ENCODE peak calls at places on chromosomes 13 and 19, in nine cellular contexts. One of them, this sample, is unnamed. For H3K36me3 and H3K4me1, the result is how much of the 10 kb centered on the place peaks cover.

GRCh38 chr13:99312493-99312883 is 5.3 kb upstream of the GPR183 start:
- DNase-seq in endodermal cell: no peak
- DNase-seq in lung: peak
- DNase-seq in suprapubic skin: peak
- DNase-seq in upper lobe of left lung: peak
- DNase-seq in heart right ventricle: peak
- DNase-seq in tibial artery: peak
- DNase-seq in fibroblast of lung: peak
- DNase-seq in IMR-90: peak
- DNase-seq in this sample: no peak

GRCh38 chr19:5677156-5677555 is 3.2 kb downstream of the MICOS13 start:
- DNase-seq in endodermal cell: no peak
- DNase-seq in lung: no peak
- DNase-seq in suprapubic skin: no peak
- DNase-seq in upper lobe of left lung: no peak
- DNase-seq in heart right ventricle: no peak
- DNase-seq in tibial artery: no peak
- DNase-seq in fibroblast of lung: no peak
- DNase-seq in IMR-90: no peak
- DNase-seq in this sample: no peak

GRCh38 chr19:19480688-19481087 is 34.7 kb downstream of the TSSK6 start:
- DNase-seq in endodermal cell: no peak
- DNase-seq in lung: no peak
- DNase-seq in suprapubic skin: no peak
- DNase-seq in upper lobe of left lung: no peak
- DNase-seq in heart right ventricle: no peak
- DNase-seq in tibial artery: no peak
- DNase-seq in fibroblast of lung: peak
- DNase-seq in IMR-90: no peak
- DNase-seq in this sample: no peak

GRCh38 chr13:41974262-41974900 is 13.5 kb upstream of the VWA8 start:
- DNase-seq in endodermal cell: no peak
- DNase-seq in lung: no peak
- DNase-seq in suprapubic skin: no peak
- DNase-seq in upper lobe of left lung: no peak
- DNase-seq in heart right ventricle: no peak
- DNase-seq in tibial artery: no peak
- DNase-seq in fibroblast of lung: no peak
- DNase-seq in IMR-90: no peak
- DNase-seq in this sample: no peak

GRCh38 chr19:355134-355533 is 10.5 kb upstream of the MIER2 start:
- DNase-seq in endodermal cell: peak
- DNase-seq in lung: no peak
- DNase-seq in suprapubic skin: no peak
- DNase-seq in upper lobe of left lung: no peak
- DNase-seq in heart right ventricle: no peak
- DNase-seq in tibial artery: no peak
- DNase-seq in fibroblast of lung: no peak
- DNase-seq in IMR-90: no peak
- DNase-seq in this sample: no peak

GRCh38 chr13:93715866-93716265 is 489.3 kb downstream of the GPC6 start:
- DNase-seq in endodermal cell: no peak
- DNase-seq in lung: no peak
- DNase-seq in suprapubic skin: no peak
- DNase-seq in upper lobe of left lung: no peak
- DNase-seq in heart right ventricle: no peak
- DNase-seq in tibial artery: no peak
- DNase-seq in fibroblast of lung: no peak
- DNase-seq in IMR-90: peak
- DNase-seq in this sample: no peak

GRCh38 chr13:26965976-26966375 is 205.4 kb upstream of the GPR12 start:
- DNase-seq in endodermal cell: no peak
- DNase-seq in lung: no peak
- DNase-seq in suprapubic skin: no peak
- DNase-seq in upper lobe of left lung: no peak
- DNase-seq in heart right ventricle: peak
- DNase-seq in tibial artery: no peak
- DNase-seq in fibroblast of lung: peak
- DNase-seq in IMR-90: peak
- DNase-seq in this sample: no peak

GRCh38 chr19:30411714-30412113 is 39.5 kb downstream of the ZNF536 start:
- DNase-seq in endodermal cell: no peak
- DNase-seq in lung: no peak
- DNase-seq in suprapubic skin: no peak
- DNase-seq in upper lobe of left lung: no peak
- DNase-seq in heart right ventricle: no peak
- DNase-seq in tibial artery: no peak
- DNase-seq in fibroblast of lung: no peak
- DNase-seq in IMR-90: no peak
- DNase-seq in this sample: no peak

GRCh38 chr13:113366031-113366588 is 2.2 kb upstream of the GRTP1 start:
- DNase-seq in endodermal cell: no peak
- DNase-seq in lung: no peak
- DNase-seq in suprapubic skin: peak
- DNase-seq in upper lobe of left lung: no peak
- DNase-seq in heart right ventricle: no peak
- DNase-seq in tibial artery: no peak
- DNase-seq in fibroblast of lung: no peak
- DNase-seq in IMR-90: peak
- DNase-seq in this sample: no peak

GRCh38 chr13:97522243-97522642 is 88.3 kb downstream of the RAP2A start:
- DNase-seq in endodermal cell: no peak
- DNase-seq in lung: no peak
- DNase-seq in suprapubic skin: no peak
- DNase-seq in upper lobe of left lung: no peak
- DNase-seq in heart right ventricle: no peak
- DNase-seq in tibial artery: no peak
- DNase-seq in fibroblast of lung: no peak
- DNase-seq in IMR-90: no peak
- DNase-seq in this sample: no peak

GRCh38 chr13:51643114-51643881 is 59.0 kb downstream of the WDFY2 start:
- DNase-seq in endodermal cell: peak
- DNase-seq in lung: no peak
- DNase-seq in suprapubic skin: no peak
- DNase-seq in upper lobe of left lung: no peak
- DNase-seq in heart right ventricle: no peak
- DNase-seq in tibial artery: no peak
- DNase-seq in fibroblast of lung: peak
- DNase-seq in IMR-90: peak
- DNase-seq in this sample: no peak

GRCh38 chr19:7292352-7292949 is 1.8 kb downstream of the INSR start:
- DNase-seq in endodermal cell: peak
- DNase-seq in lung: no peak
- DNase-seq in suprapubic skin: no peak
- DNase-seq in upper lobe of left lung: no peak
- DNase-seq in heart right ventricle: no peak
- DNase-seq in tibial artery: no peak
- DNase-seq in fibroblast of lung: no peak
- DNase-seq in IMR-90: no peak
- DNase-seq in this sample: no peak

GRCh38 chr13:81683526-81683925 is 1342.6 kb upstream of the SPRY2 start:
- DNase-seq in endodermal cell: no peak
- DNase-seq in lung: no peak
- DNase-seq in suprapubic skin: no peak
- DNase-seq in upper lobe of left lung: no peak
- DNase-seq in heart right ventricle: no peak
- DNase-seq in tibial artery: no peak
- DNase-seq in fibroblast of lung: no peak
- DNase-seq in IMR-90: no peak
- DNase-seq in this sample: no peak

GRCh38 chr19:51064534-51065220 is at the start of gene KLK13:
- DNase-seq in endodermal cell: peak
- DNase-seq in lung: peak
- DNase-seq in suprapubic skin: no peak
- DNase-seq in upper lobe of left lung: no peak
- DNase-seq in heart right ventricle: peak
- DNase-seq in tibial artery: no peak
- DNase-seq in fibroblast of lung: no peak
- DNase-seq in IMR-90: no peak
- DNase-seq in this sample: no peak

GRCh38 chr13:73767747-73768315 is 366.4 kb downstream of the KLF12 start:
- DNase-seq in endodermal cell: peak
- DNase-seq in lung: no peak
- DNase-seq in suprapubic skin: no peak
- DNase-seq in upper lobe of left lung: no peak
- DNase-seq in heart right ventricle: no peak
- DNase-seq in tibial artery: no peak
- DNase-seq in fibroblast of lung: no peak
- DNase-seq in IMR-90: no peak
- DNase-seq in this sample: no peak

GRCh38 chr13:109654341-109655205 is 131.8 kb downstream of the IRS2 start:
- DNase-seq in endodermal cell: no peak
- DNase-seq in lung: no peak
- DNase-seq in suprapubic skin: no peak
- DNase-seq in upper lobe of left lung: no peak
- DNase-seq in heart right ventricle: no peak
- DNase-seq in tibial artery: no peak
- DNase-seq in fibroblast of lung: no peak
- DNase-seq in IMR-90: no peak
- DNase-seq in this sample: no peak

GRCh38 chr13:43356566-43356965 is 333.2 kb downstream of the DNAJC15 start:
- DNase-seq in endodermal cell: no peak
- DNase-seq in lung: no peak
- DNase-seq in suprapubic skin: no peak
- DNase-seq in upper lobe of left lung: no peak
- DNase-seq in heart right ventricle: no peak
- DNase-seq in tibial artery: no peak
- DNase-seq in fibroblast of lung: no peak
- DNase-seq in IMR-90: peak
- DNase-seq in this sample: no peak
- H3K36me3 ChIP-seq in endodermal cell: under half
- H3K36me3 ChIP-seq in lung: under half
- H3K36me3 ChIP-seq in suprapubic skin: under half
- H3K36me3 ChIP-seq in upper lobe of left lung: under half
- H3K36me3 ChIP-seq in heart right ventricle: under half
- H3K36me3 ChIP-seq in tibial artery: under half
- H3K36me3 ChIP-seq in fibroblast of lung: under half
- H3K36me3 ChIP-seq in IMR-90: under half
- H3K36me3 ChIP-seq in this sample: under half

GRCh38 chr19:35549174-35549788 is 3.9 kb downstream of the TMEM147 start:
- DNase-seq in endodermal cell: peak
- DNase-seq in lung: peak
- DNase-seq in suprapubic skin: no peak
- DNase-seq in upper lobe of left lung: peak
- DNase-seq in heart right ventricle: peak
- DNase-seq in tibial artery: no peak
- DNase-seq in fibroblast of lung: peak
- DNase-seq in IMR-90: peak
- DNase-seq in this sample: peak
- H3K4me1 ChIP-seq in endodermal cell: under half
- H3K4me1 ChIP-seq in lung: under half
- H3K4me1 ChIP-seq in suprapubic skin: under half
- H3K4me1 ChIP-seq in upper lobe of left lung: under half
- H3K4me1 ChIP-seq in heart right ventricle: under half
- H3K4me1 ChIP-seq in tibial artery: under half
- H3K4me1 ChIP-seq in fibroblast of lung: under half
- H3K4me1 ChIP-seq in IMR-90: under half
- H3K4me1 ChIP-seq in this sample: under half

DNA sequence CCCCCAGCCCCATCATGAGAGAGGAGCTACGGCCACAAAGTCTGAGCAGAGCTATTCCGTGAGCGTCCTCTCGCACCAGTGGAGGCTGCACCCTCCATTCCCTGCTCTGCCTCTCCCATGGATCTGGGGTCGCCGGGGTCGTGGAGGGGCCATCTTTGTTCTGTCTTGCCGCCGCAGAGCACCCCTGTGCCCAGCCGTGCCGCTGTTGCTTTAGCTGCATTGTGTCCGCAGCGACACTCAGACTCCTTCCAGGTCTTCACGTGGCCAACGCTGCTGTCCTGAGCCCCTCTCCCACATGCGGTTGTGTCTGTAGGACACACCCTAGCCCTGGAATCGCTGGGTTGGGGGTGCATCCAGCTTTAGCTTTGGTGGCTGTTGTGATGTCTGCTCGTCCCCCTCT is 15.8 kb downstream of the YIPF2 start:
- DNase-seq in endodermal cell: no peak
- DNase-seq in lung: no peak
- DNase-seq in suprapubic skin: no peak
- DNase-seq in upper lobe of left lung: no peak
- DNase-seq in heart right ventricle: no peak
- DNase-seq in tibial artery: no peak
- DNase-seq in fibroblast of lung: no peak
- DNase-seq in IMR-90: no peak
- DNase-seq in this sample: no peak
- H3K36me3 ChIP-seq in endodermal cell: under half
- H3K36me3 ChIP-seq in lung: under half
- H3K36me3 ChIP-seq in suprapubic skin: half or more
- H3K36me3 ChIP-seq in upper lobe of left lung: half or more
- H3K36me3 ChIP-seq in heart right ventricle: under half
- H3K36me3 ChIP-seq in tibial artery: half or more
- H3K36me3 ChIP-seq in fibroblast of lung: under half
- H3K36me3 ChIP-seq in IMR-90: half or more
- H3K36me3 ChIP-seq in this sample: under half

DNA sequence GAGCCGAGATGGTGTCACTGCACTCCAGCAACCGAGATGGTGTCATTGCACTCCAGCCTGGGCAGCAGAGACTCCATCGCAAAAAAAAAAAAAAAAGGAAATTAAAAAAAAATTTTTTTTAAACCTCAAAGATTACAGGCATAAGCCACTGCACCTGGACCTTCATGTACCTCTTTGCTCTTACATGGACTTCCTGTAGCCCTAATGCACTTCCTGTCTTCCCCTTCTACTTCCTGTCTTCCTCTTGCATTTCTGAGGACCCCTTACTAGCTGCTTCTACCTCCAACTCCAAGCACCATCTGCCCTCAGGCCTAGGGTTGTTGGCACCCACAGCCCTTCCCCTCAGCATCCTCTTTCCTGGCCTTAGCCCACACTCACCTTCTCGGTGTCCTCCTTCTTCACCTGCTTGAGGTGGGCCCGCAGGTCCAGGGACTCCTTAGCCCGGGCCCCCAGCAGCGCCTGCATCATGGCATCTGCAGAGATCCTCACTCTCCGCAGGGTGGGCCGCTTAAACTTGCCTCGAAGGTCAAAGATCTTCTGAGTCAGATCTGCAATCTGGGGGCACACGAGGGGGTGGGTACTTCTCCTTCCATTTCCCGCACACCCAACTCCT is 3.8 kb downstream of the TNNI3 start:
- DNase-seq in endodermal cell: no peak
- DNase-seq in lung: no peak
- DNase-seq in suprapubic skin: no peak
- DNase-seq in upper lobe of left lung: no peak
- DNase-seq in heart right ventricle: no peak
- DNase-seq in tibial artery: no peak
- DNase-seq in fibroblast of lung: no peak
- DNase-seq in IMR-90: no peak
- DNase-seq in this sample: no peak
- H3K4me1 ChIP-seq in endodermal cell: under half
- H3K4me1 ChIP-seq in lung: under half
- H3K4me1 ChIP-seq in suprapubic skin: under half
- H3K4me1 ChIP-seq in upper lobe of left lung: under half
- H3K4me1 ChIP-seq in heart right ventricle: under half
- H3K4me1 ChIP-seq in tibial artery: under half
- H3K4me1 ChIP-seq in fibroblast of lung: under half
- H3K4me1 ChIP-seq in IMR-90: under half
- H3K4me1 ChIP-seq in this sample: under half

This sample was measured in Caco-2.